ENCODE peak calls at places on chromosomes 7 and 10, in five cellular contexts. W is suprapubic skin, B is cardiac muscle cell, A is AG04449, C is SJSA1. I is an unnamed sample.

GRCh38 chr10:11824825-11825224 is 1.7 kb downstream of the PROSER2 start:
- DNase-seq in A (no peak), C (peak; percentile 24), B (peak; percentile 49), W (no peak), I (no peak)

GRCh38 chr7:95169678-95170077 is 154.7 kb downstream of the PON1 start:
- DNase-seq in C (no peak), A (no peak), W (no peak), B (peak; percentile 36), I (no peak)

GRCh38 chr10:201328-201771 is 66.1 kb downstream of the ZMYND11 start:
- DNase-seq in W (no peak), B (peak; percentile 3), C (no peak), A (no peak), I (no peak)

GRCh38 chr7:151018421-151019129 is 5.7 kb downstream of the ATG9B start:
- DNase-seq in A (no peak), C (no peak), B (peak; percentile 30), W (no peak), I (no peak)

GRCh38 chr7:27997188-27997707 is 183.3 kb downstream of the JAZF1 start:
- DNase-seq in W (no peak), B (no peak), C (no peak), A (no peak), I (no peak)

GRCh38 chr7:80977751-80978150 is 58.9 kb upstream of the SEMA3C start:
- DNase-seq in B (no peak), C (no peak), A (no peak), W (no peak), I (no peak)

GRCh38 chr7:108166687-108167086 is 36.5 kb upstream of the LAMB4 start:
- DNase-seq in W (no peak), C (no peak), A (no peak), B (no peak), I (no peak)

GRCh38 chr7:17848516-17848915 is 91.8 kb downstream of the SNX13 start:
- DNase-seq in W (no peak), B (no peak), C (no peak), A (no peak), I (no peak)

GRCh38 chr7:14821757-14822480 is 80.6 kb downstream of the DGKB start:
- DNase-seq in B (no peak), W (no peak), A (no peak), C (no peak), I (no peak)

GRCh38 chr7:51013218-51013786 is 230.6 kb upstream of the GRB10 start:
- DNase-seq in A (no peak), B (peak; percentile 44), W (no peak), C (no peak), I (no peak)

GRCh38 chr10:8404721-8405120 is 350.2 kb downstream of the GATA3 start:
- DNase-seq in W (no peak), B (no peak), C (no peak), A (no peak), I (no peak)

GRCh38 chr10:34017281-34017680 is 682.8 kb upstream of the NRP1 start:
- DNase-seq in C (no peak), W (no peak), A (no peak), B (no peak), I (no peak)

GRCh38 chr7:150983893-150984368 is 5.8 kb upstream of the KCNH2 start:
- DNase-seq in A (no peak), B (peak; percentile 41), W (no peak), C (no peak), I (no peak)

GRCh38 chr7:108294595-108294994 is 161.6 kb downstream of the NRCAM start:
- DNase-seq in W (no peak), A (no peak), C (peak; percentile 31), B (no peak), I (no peak)

GRCh38 chr7:33062023-33062781 is at the start of gene NT5C3A:
- DNase-seq in B (peak; percentile 39), W (no peak), A (no peak), C (peak; percentile 81), I (no peak)

GRCh38 chr7:42262907-42263466 is 26.0 kb upstream of the GLI3 start:
- DNase-seq in A (peak; percentile 69), C (no peak), W (peak; percentile 79), B (peak; percentile 58), I (no peak)

GRCh38 chr7:68629-69028 is 123.7 kb upstream of the FAM20C start:
- DNase-seq in B (peak; percentile 79), W (peak; percentile 60), A (no peak), C (peak; percentile 42), I (no peak)

GRCh38 chr7:141575654-141576448 is 24.6 kb downstream of the AGK start:
- DNase-seq in B (no peak), A (no peak), C (no peak), W (no peak), I (no peak)

GRCh38 chr7:29557954-29558353 is 5.7 kb upstream of the PRR15 start:
- DNase-seq in W (no peak), B (peak; percentile 34), C (no peak), A (no peak), I (no peak)

GRCh38 chr7:144869072-144869471 is 33.2 kb upstream of the TPK1 start:
- DNase-seq in B (no peak), W (no peak), A (no peak), C (no peak), I (no peak)

GRCh38 chr10:90319188-90319914 is 538.5 kb downstream of the HTR7 start:
- DNase-seq in C (peak; percentile 72), W (no peak), A (peak; percentile 34), B (peak; percentile 81), I (peak; percentile 92)

GRCh38 chr7:102431617-102432298 is 1.6 kb upstream of the ORAI2 start:
- DNase-seq in C (no peak), B (no peak), W (no peak), A (no peak), I (no peak)

GRCh38 chr10:127151541-127151940 is 44.9 kb downstream of the INSYN2A start:
- DNase-seq in A (no peak), W (no peak), C (no peak), B (no peak), I (no peak)

GRCh38 chr7:158745057-158745715 is 40.6 kb upstream of the NCAPG2 start:
- DNase-seq in C (no peak), W (no peak), B (no peak), A (no peak), I (no peak)

GRCh38 chr10:102421645-102422585 is 1.3 kb downstream of the FBXL15 start:
- DNase-seq in C (peak; percentile 25), B (no peak), W (no peak), A (no peak), I (no peak)

GRCh38 chr7:135168001-135168400 is 2.5 kb downstream of the CYREN start:
- DNase-seq in W (no peak), B (no peak), A (no peak), C (no peak), I (no peak)

GRCh38 chr10:31604141-31604540 is 285.1 kb downstream of the ZEB1 start:
- DNase-seq in A (no peak), B (peak; percentile 43), C (no peak), W (no peak), I (peak; percentile 89)

GRCh38 chr10:47299611-47299988 is 397 bp upstream of the GDF10 start:
- DNase-seq in A (no peak), B (no peak), C (no peak), W (no peak), I (no peak)

GRCh38 chr7:3451696-3452095 is 150.6 kb downstream of the SDK1 start:
- DNase-seq in B (no peak), W (no peak), C (no peak), A (no peak), I (no peak)

GRCh38 chr10:113139695-113140094 is 189.6 kb downstream of the TCF7L2 start:
- DNase-seq in W (no peak), B (peak; percentile 43), A (no peak), C (peak; percentile 28), I (no peak)

GRCh38 chr7:105678811-105679495 is 97.7 kb upstream of the EFCAB10 start:
- DNase-seq in C (no peak), A (no peak), B (peak; percentile 81), W (peak; percentile 89), I (no peak)

GRCh38 chr7:23334482-23335056 is 35.4 kb downstream of the MALSU1 start:
- DNase-seq in A (peak; percentile 89), B (peak; percentile 94), W (no peak), C (peak; percentile 94), I (peak; percentile 92)

GRCh38 chr7:49817251-49817650 is 43.8 kb downstream of the VWC2 start:
- DNase-seq in C (no peak), B (no peak), A (no peak), W (no peak), I (no peak)
- H3K4me3 ChIP-seq in C (no peak overlapping the region), B (no peak overlapping the region), A (no peak overlapping the region), W (no peak overlapping the region), I (no peak overlapping the region)

DNA sequence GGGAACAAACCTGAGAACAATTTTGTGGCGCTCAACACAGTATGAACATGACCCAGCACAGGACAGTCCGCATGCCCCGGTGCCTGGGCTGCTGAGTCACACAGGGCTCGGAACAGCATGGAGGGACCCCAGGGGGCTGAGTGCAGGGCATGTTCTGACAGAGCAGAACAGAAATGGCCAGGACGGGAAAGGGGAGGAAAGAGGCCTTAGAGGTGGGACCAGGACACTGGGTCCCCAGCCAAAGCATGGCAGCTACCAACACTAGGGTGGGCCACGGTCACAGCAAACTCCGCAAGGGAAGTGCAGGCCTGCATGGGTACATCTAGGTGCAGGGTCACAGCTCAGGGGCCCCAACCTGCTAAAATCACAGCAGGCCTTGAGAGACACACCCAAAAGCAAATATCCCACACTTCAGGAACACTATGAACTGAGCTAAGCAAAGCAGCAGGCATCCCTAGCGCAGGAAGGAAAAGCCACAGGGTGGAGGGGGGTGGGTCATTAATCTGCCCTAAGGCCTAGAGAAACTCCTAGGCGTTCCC is 5.6 kb downstream of the IMPDH1 start:
- DNase-seq in B (no peak), W (no peak), A (no peak), C (no peak), I (no peak)
- H3K4me3 ChIP-seq in B (no peak overlapping the region), W (peak overlapping the region; percentile 87), A (peak overlapping the region; percentile 76), C (no peak overlapping the region), I (peak overlapping the region; percentile 96)

GRCh38 chr7:45574521-45575500 is 643 bp downstream of the ADCY1 start:
- DNase-seq in A (no peak), C (no peak), B (peak; percentile 63), W (peak; percentile 43), I (no peak)
- H3K4me3 ChIP-seq in A (peak overlapping the region; percentile 52), C (peak overlapping the region; percentile 22), B (peak overlapping the region; percentile 92), W (peak overlapping the region; percentile 56), I (peak overlapping the region; percentile 33)

GRCh38 chr10:121974019-121974534 is 940 bp downstream of the NSMCE4A start:
- DNase-seq in B (no peak), W (no peak), A (no peak), C (no peak), I (no peak)

GRCh38 chr10:121975295-121976086 is 474 bp upstream of the NSMCE4A start:
- DNase-seq in W (no peak), A (no peak), C (no peak), B (no peak), I (no peak)

GRCh38 chr10:121974535-121975294 is at the start of gene NSMCE4A:
- DNase-seq in A (no peak), C (peak; percentile 76), W (peak; percentile 83), B (peak; percentile 75), I (no peak)

GRCh38 chr10:121978511-121978910 is 3.5 kb upstream of the NSMCE4A start:
- DNase-seq in W (no peak), A (no peak), C (no peak), B (no peak), I (no peak)

DNA sequence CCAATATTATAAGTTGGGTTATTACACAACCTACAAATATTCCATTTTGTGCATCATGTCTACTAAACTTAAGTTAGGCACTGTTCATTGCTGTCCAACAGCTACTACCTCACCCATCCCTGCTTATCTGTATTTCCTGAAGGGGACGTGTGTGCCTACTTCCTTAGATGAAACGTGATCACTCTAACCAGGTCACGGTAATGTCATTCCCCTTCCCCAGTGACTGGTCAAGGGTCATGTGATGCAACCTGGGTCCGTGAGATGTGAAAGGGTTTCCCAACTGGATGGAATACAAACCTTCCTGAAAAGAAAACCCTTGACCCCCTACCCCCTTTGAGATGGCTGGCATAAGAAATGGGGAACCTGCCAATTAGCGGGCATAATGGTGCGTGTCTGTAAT is 1.6 kb upstream of the NSMCE4A start:
- DNase-seq in B (no peak), W (no peak), A (no peak), C (no peak), I (no peak)
- H3K4me3 ChIP-seq in B (no peak overlapping the region), W (no peak overlapping the region), A (no peak overlapping the region), C (no peak overlapping the region), I (no peak overlapping the region)

I was measured in HFF-Myc.